ENCODE peak calls at places on chromosomes 4 and X, in six cellular contexts. R is neural progenitor cell, P is cardiac muscle cell, Y is stomach, B is ovary, X is colonic mucosa. I is an unnamed sample.

GRCh38 chr4:153233761-153234371 is 29.6 kb downstream of the TRIM2 start:
- DNase-seq in Y (peak; percentile 49), R (no peak), P (peak; percentile 91), B (no peak), X (peak; percentile 38), I (no peak)

GRCh38 chr4:140085924-140086323 is 68.1 kb downstream of the MAML3 start:
- DNase-seq in R (no peak), Y (no peak), P (no peak), X (no peak), B (no peak), I (no peak)

GRCh38 chrX:112827292-112827903 is 13.2 kb downstream of the AMOT start:
- DNase-seq in Y (no peak), B (no peak), P (no peak), R (no peak), X (no peak), I (no peak)

GRCh38 chr4:7979652-7979968 is 39.9 kb upstream of the AFAP1 start:
- DNase-seq in R (no peak), P (no peak), B (no peak), Y (no peak), X (no peak), I (no peak)

GRCh38 chr4:174681723-174682300 is 147.2 kb downstream of the GLRA3 start:
- DNase-seq in P (peak; percentile 77), B (no peak), R (no peak), X (no peak), Y (no peak), I (no peak)

GRCh38 chrX:3939967-3940610 is 226.6 kb upstream of the PRKX start:
- DNase-seq in B (no peak), R (peak; percentile 41), X (no peak), P (peak; percentile 11), Y (no peak), I (no peak)

GRCh38 chr4:88106205-88106604 is 52.2 kb downstream of the ABCG2 start:
- DNase-seq in P (no peak), B (no peak), R (no peak), X (no peak), Y (no peak), I (no peak)

GRCh38 chr4:87309625-87310024 is 13.1 kb downstream of the HSD17B13 start:
- DNase-seq in R (no peak), X (no peak), Y (no peak), P (peak; percentile 76), B (no peak), I (no peak)

GRCh38 chr4:98546910-98547544 is 111.4 kb downstream of the TSPAN5 start:
- DNase-seq in P (peak; percentile 86), R (peak; percentile 44), X (no peak), B (peak; percentile 76), Y (no peak), I (no peak)

GRCh38 chr4:114364857-114365256 is 233.8 kb upstream of the UGT8 start:
- DNase-seq in B (no peak), R (no peak), X (no peak), Y (no peak), P (peak; percentile 61), I (no peak)

GRCh38 chrX:9318213-9318612 is 146.6 kb upstream of the TBL1X start:
- DNase-seq in R (no peak), X (no peak), Y (no peak), P (no peak), B (no peak), I (no peak)

GRCh38 chrX:66200050-66200664 is 36.1 kb downstream of the HEPH start:
- DNase-seq in X (no peak), B (no peak), P (no peak), R (no peak), Y (no peak), I (no peak)

GRCh38 chrX:115553171-115553570 is 7.8 kb upstream of the PLS3 start:
- DNase-seq in Y (no peak), X (no peak), R (peak; percentile 14), P (no peak), B (no peak), I (no peak)

GRCh38 chr4:1309261-1310010 is 19.7 kb downstream of the MAEA start:
- DNase-seq in Y (peak; percentile 68), B (peak; percentile 93), R (peak; percentile 96), X (peak; percentile 79), P (peak; percentile 97), I (peak; percentile 98)

GRCh38 chr4:43843501-43843900 is 605.1 kb downstream of the KCTD8 start:
- DNase-seq in Y (no peak), X (no peak), B (no peak), R (peak; percentile 11), P (no peak), I (no peak)

GRCh38 chr4:3720461-3720860 is 45.7 kb upstream of the ADRA2C start:
- DNase-seq in X (no peak), P (no peak), R (no peak), Y (no peak), B (no peak), I (no peak)

GRCh38 chr4:112361181-112361791 is 64.1 kb downstream of the ALPK1 start:
- DNase-seq in R (peak; percentile 64), B (no peak), Y (no peak), P (peak; percentile 23), X (no peak), I (no peak)

GRCh38 chr4:145075742-145076472 is 22.1 kb downstream of the ANAPC10 start:
- DNase-seq in Y (no peak), X (no peak), B (no peak), R (no peak), P (no peak), I (peak; percentile 12)

GRCh38 chrX:41327359-41327758 is 6.6 kb upstream of the DDX3X start:
- DNase-seq in R (no peak), X (no peak), P (no peak), B (no peak), Y (no peak), I (no peak)

GRCh38 chr4:20773144-20773997 is 73.1 kb downstream of the PACRGL start:
- DNase-seq in B (no peak), P (peak; percentile 79), X (peak; percentile 40), Y (peak; percentile 28), R (peak; percentile 85), I (no peak)

DNA sequence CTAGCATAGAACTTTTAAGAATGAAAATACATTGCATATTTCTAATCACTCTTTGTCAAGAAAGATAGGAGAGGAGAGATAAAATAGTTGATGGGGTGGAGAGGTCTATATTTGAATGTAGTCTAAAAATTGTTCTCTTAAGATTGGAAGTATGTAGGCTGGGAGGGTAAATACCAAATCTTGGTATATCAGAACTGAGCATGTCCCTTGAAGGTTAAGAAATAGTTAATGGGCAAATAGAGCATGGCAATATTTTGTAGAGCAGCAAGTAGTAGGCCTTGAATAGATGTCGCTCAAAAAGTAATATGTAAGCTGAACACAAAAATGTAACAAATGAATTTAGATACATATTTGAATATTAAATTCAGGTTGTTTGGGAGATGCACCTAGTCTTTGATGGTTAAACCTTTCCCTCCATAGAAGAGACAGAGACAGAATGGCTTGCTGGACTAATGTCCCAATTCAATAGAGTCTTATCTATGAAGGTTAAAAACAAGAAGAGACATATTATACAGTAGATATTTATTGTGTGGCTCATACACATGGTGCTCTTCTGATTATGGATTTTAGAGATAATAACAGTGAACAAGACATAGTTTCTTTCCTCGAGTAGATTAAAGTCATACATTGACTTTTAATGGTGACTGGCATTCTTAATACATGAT is 12.5 kb downstream of the ALB start:
- DNase-seq in P (no peak), B (no peak), R (no peak), Y (no peak), X (no peak), I (no peak)
- H3K4me1 ChIP-seq in P (no peaks in the 10 kb centered on the region), B (no peaks in the 10 kb centered on the region), R (no peaks in the 10 kb centered on the region), Y (no peaks in the 10 kb centered on the region), X (no peaks in the 10 kb centered on the region), I (no peaks in the 10 kb centered on the region)

GRCh38 chr4:119020158-119020557 is 115.5 kb upstream of the MYOZ2 start:
- DNase-seq in Y (no peak), X (no peak), B (no peak), R (no peak), P (no peak), I (no peak)
- H3K27ac ChIP-seq in Y (peak overlapping the region; percentile 83), X (no peak overlapping the region), B (peak overlapping the region; percentile 26), R (no peak overlapping the region), P (peak overlapping the region; percentile 51), I (no peak overlapping the region)

GRCh38 chrX:86192827-86193226 is 44.6 kb downstream of the DACH2 start:
- DNase-seq in X (no peak), Y (no peak), R (no peak), B (no peak), P (no peak), I (no peak)
- TF ChIP-seq CTCF in X (no peak), Y (no peak), R (no peak), B (no peak), P (no peak), I (no peak)

DNA sequence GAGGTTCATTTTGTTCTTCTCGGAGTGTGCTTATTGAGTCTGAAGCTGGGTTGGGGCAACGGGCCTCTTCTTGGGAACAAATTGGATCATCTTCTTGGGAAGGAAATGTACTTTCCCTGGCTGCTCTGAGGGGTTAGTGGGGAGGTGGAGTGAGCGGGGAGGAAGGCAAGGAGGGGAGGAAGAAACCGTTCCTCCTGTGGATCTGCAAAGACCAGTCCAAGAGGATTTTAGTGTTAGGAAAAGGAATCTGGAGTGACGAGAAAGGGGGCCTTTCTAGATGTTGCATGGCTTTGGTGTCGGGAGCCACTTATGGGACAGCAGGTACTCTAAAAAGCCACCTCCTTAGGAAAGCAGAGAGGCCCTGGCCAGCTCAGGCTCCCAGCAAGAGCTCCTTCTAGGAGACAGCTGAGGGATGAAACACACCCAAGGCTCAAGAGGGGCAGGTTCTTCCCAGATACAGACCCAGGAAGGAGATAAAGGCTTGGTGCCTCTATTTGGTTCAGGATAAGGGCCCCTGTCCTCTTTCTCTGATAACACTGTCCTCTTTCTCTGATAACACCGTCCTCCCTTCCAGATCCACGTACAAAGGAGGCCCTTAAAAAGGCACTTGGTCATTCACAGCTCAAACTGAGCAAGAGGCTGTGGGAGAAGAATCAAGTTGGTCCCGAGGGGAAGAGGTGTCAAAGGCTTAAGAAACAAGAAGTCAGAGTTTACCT is 451 bp downstream of the SOD3 start:
- DNase-seq in B (no peak), X (no peak), R (no peak), P (no peak), Y (no peak), I (no peak)
- H3K4me1 ChIP-seq in B (peaks cover 15% of the 10 kb centered on the region), X (peaks cover 3% of the 10 kb centered on the region), R (peaks cover 9% of the 10 kb centered on the region), P (peaks cover 32% of the 10 kb centered on the region), Y (peaks cover 31% of the 10 kb centered on the region), I (peaks cover 13% of the 10 kb centered on the region)

I was measured in kidney.